ENCODE peak calls at places on chromosomes 12 and 14, in four cellular contexts. W is ovary; J is CD4-positive, CD25-positive, alpha-beta regulatory T cell; T is CD4-positive, alpha-beta memory T cell. C is an unnamed sample.

GRCh38 chr14:32480337-32480736 is 151.2 kb downstream of the AKAP6 start:
- DNase-seq in W (no peak), T (no peak), J (no peak), C (no peak)

GRCh38 chr12:80412343-80412953 is 31.6 kb upstream of the PTPRQ start:
- DNase-seq in W (no peak), T (no peak), J (no peak), C (peak; percentile 76)

GRCh38 chr12:130710733-130711080 is 5.4 kb downstream of the RIMBP2 start:
- DNase-seq in J (no peak), W (no peak), T (no peak), C (no peak)

GRCh38 chr12:54853933-54854538 is at the start of gene MUCL1:
- DNase-seq in T (peak; percentile 69), J (peak; percentile 41), W (no peak), C (peak; percentile 65)

GRCh38 chr14:100524933-100525243 is 62.3 kb downstream of the BEGAIN start:
- DNase-seq in J (no peak), T (peak; percentile 23), W (no peak), C (no peak)

GRCh38 chr14:95396221-95396620 is 76.5 kb upstream of the CLMN start:
- DNase-seq in T (no peak), J (no peak), W (no peak), C (no peak)

GRCh38 chr14:78697341-78697740 is 527.2 kb downstream of the NRXN3 start:
- DNase-seq in W (no peak), T (no peak), J (no peak), C (peak; percentile 10)

GRCh38 chr14:92950773-92951172 is 27.8 kb downstream of the CHGA start:
- DNase-seq in J (no peak), W (no peak), T (no peak), C (no peak)

GRCh38 chr14:93987376-93987775 is 9.7 kb upstream of the CCDC197 start:
- DNase-seq in J (no peak), T (no peak), W (no peak), C (no peak)

GRCh38 chr12:43812926-43813325 is 6.8 kb upstream of the TWF1 start:
- DNase-seq in J (no peak), T (no peak), W (no peak), C (no peak)

GRCh38 chr14:70663707-70664179 is 22.0 kb downstream of the TTC9 start:
- DNase-seq in W (no peak), T (no peak), J (no peak), C (peak; percentile 3)

GRCh38 chr14:68986926-68987652 is 8.0 kb upstream of the ACTN1 start:
- DNase-seq in J (no peak), T (no peak), W (no peak), C (no peak)

GRCh38 chr14:55706893-55707292 is 126.9 kb downstream of the KTN1 start:
- DNase-seq in W (no peak), T (no peak), J (no peak), C (no peak)

GRCh38 chr12:82912406-82912805 is 225.7 kb downstream of the TMTC2 start:
- DNase-seq in J (no peak), T (no peak), W (no peak), C (peak; percentile 74)

GRCh38 chr14:82565825-82566224 is 1032.2 kb upstream of the SEL1L start:
- DNase-seq in W (no peak), T (no peak), J (no peak), C (no peak)

GRCh38 chr12:50999139-50999538 is 27.0 kb downstream of the SLC11A2 start:
- DNase-seq in T (no peak), J (no peak), W (no peak), C (no peak)

GRCh38 chr12:96177013-96177412 is 17.2 kb upstream of the ELK3 start:
- DNase-seq in J (no peak), T (no peak), W (no peak), C (peak; percentile 36)

GRCh38 chr12:68953536-68953935 is 20.6 kb upstream of the CPM start:
- DNase-seq in W (no peak), J (no peak), T (no peak), C (no peak)

GRCh38 chr12:30985814-30986452 is 59.4 kb downstream of the TSPAN11 start:
- DNase-seq in T (no peak), J (no peak), W (no peak), C (peak; percentile 74)

GRCh38 chr12:25458047-25458552 is 95.0 kb downstream of the LMNTD1 start:
- DNase-seq in W (no peak), T (no peak), J (no peak), C (no peak)

GRCh38 chr14:35050652-35051051 is 4.6 kb downstream of the FAM177A1 start:
- DNase-seq in J (no peak), T (no peak), W (no peak), C (peak; percentile 72)

GRCh38 chr14:79661762-79662161 is 549.5 kb downstream of the DIO2 start:
- DNase-seq in T (no peak), J (no peak), W (no peak), C (no peak)

GRCh38 chr12:88325828-88326214 is 183.7 kb downstream of the TMTC3 start:
- DNase-seq in J (no peak), W (no peak), T (no peak), C (peak; percentile 59)

GRCh38 chr12:132772551-132772950 is 10.9 kb upstream of the ANKLE2 start:
- DNase-seq in J (no peak), W (no peak), T (no peak), C (no peak)

GRCh38 chr12:6367065-6367968 is 8.0 kb downstream of the SCNN1A start:
- DNase-seq in W (no peak), T (peak; percentile 36), J (no peak), C (peak; percentile 69)

GRCh38 chr14:106378191-106378590 is 851.8 kb downstream of the TMEM121 start:
- DNase-seq in W (no peak), J (peak; percentile 9), T (peak; percentile 33), C (no peak)

GRCh38 chr12:120542166-120542565 is 8.0 kb downstream of the RNF10 start:
- DNase-seq in W (no peak), J (no peak), T (no peak), C (no peak)

DNA sequence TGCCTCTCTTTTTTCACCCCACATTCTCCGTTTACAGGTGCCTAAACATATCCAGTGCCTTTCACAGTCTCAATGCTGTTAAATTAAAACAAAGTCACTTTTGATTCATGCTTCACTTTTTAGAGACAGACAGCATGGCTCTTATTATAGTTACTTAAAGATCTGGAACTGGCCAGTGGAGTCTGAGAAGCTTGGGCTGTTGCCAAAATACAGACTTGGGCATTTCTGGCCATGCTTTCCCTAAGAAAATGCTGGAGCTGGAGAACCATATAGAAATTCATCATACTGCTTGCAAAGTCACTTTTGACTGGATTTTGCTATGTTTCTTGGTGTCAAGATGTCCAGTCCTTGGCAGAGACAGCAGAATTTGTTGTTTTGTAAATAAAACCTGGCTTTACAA is 12.2 kb upstream of the GPR68 start:
- DNase-seq in T (no peak), W (no peak), J (no peak), C (peak; percentile 20)
- H3K27ac ChIP-seq in T (no peak overlapping the region), W (no peak overlapping the region), J (no peak overlapping the region), C (peak overlapping the region; percentile 43)

DNA sequence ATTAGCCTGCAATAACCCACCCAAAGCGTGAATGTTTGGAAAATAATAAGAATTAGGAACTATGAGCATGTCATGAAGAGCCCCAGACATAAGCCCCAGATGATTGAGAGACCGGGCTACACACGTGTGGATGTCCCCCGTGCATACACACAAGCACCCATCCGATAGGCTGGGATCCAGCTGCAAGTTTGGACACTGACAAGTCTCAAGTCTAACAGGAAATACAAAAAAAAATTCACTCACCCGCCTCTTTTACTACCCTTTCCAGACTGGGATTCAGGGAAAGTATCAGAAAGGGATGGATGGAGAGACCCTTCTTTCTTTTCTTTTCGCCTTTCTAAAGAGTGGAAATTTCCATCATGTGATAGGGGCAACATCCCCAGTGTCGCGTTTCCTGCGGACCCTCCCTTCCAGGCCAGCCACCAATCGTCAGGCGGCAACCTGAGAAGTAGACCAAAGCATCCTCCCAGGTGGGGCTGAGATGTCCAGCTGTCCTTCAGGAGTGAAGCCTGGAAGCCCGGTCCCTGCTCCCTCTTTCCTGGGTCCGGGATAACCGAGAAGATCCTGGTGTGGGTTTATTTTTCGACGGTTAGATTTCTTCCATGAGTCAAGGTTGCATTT is 6.4 kb upstream of the SLC38A4 start:
- DNase-seq in T (no peak), J (no peak), W (no peak), C (no peak)
- H3K4me3 ChIP-seq in T (no peak overlapping the region), J (no peak overlapping the region), W (no peak overlapping the region), C (peak overlapping the region; percentile 37)

GRCh38 chr12:122519418-122519817 is 7.3 kb downstream of the RSRC2 start:
- DNase-seq in T (no peak), J (no peak), W (no peak), C (no peak)

GRCh38 chr12:122518908-122519307 is 7.8 kb downstream of the RSRC2 start:
- DNase-seq in J (no peak), T (no peak), W (no peak), C (no peak)

GRCh38 chr12:122515275-122515674 is 11.5 kb downstream of the RSRC2 start:
- DNase-seq in W (no peak), T (no peak), J (no peak), C (no peak)

GRCh38 chr12:122516544-122517361 is 10.0 kb downstream of the RSRC2 start:
- DNase-seq in W (no peak), J (no peak), T (no peak), C (no peak)

DNA sequence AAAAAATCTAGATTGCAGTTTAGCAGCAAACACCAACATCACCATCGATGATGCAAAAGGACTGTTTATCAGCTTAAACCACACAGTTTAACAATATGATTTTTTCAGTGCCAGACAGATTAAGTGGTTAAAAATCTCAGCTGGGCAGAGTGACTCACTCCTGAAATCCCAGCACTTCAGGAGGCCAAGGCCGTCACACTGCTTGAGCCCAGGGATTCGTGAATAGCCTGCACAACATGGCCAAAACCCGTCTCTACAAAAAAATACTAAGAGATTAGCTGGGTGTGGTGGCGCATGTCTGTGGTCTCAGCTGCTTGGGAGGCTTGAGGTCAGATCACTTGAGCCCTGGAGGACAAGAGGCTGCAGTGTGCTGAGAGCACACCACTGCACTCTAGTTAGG is 8.9 kb downstream of the RSRC2 start:
- DNase-seq in T (no peak), W (peak; percentile 33), J (no peak), C (peak; percentile 97)
- H3K27ac ChIP-seq in T (no peak overlapping the region), W (no peak overlapping the region), J (no peak overlapping the region), C (no peak overlapping the region)

GRCh38 chr12:123269980-123270379 is 1.7 kb downstream of the CDK2AP1 start:
- DNase-seq in W (no peak), J (no peak), T (no peak), C (peak; percentile 26)
- H3K4me3 ChIP-seq in W (peak overlapping the region; percentile 69), J (peak overlapping the region; percentile 50), T (peak overlapping the region; percentile 27), C (peak overlapping the region; percentile 88)

GRCh38 chr14:36171607-36172006 is 4.9 kb downstream of the PTCSC3 start:
- DNase-seq in W (no peak), J (no peak), T (no peak), C (no peak)
- H3K27ac ChIP-seq in W (no peak overlapping the region), J (no peak overlapping the region), T (no peak overlapping the region), C (no peak overlapping the region)

DNA sequence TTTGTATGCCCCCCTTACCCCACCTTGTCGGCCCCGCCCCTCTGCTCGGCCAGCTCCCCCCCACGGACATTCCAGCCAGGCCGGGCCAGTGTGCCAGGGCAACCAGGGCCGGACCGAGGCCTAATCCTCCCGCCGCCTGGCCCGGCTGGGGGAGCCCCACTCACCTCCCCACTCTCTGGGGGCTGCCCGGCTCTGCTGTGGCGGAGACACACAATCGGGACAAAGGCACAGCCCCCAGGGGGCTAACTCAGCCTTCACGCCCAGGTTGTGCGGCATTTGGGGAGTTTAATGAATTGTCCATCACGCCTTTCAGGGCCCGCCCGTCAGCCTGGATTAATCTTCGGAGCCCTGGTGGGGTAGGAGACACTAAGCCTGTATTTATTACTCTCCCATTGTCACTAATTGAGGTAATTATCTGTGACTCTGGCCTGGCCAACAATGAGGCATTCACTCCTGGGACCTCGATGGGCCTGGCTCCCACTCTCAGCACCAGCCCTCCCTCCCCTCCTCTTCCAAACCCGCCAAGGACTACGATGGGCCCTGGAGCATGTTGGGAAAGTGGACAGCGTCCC is 8.7 kb downstream of the WNT1 start:
- DNase-seq in J (no peak), T (no peak), W (no peak), C (no peak)
- H3K4me3 ChIP-seq in J (no peak overlapping the region), T (no peak overlapping the region), W (no peak overlapping the region), C (no peak overlapping the region)

GRCh38 chr12:65886996-65887395 is 62.7 kb downstream of the HMGA2 start:
- DNase-seq in W (no peak), T (no peak), J (no peak), C (peak; percentile 64)
- H3K27ac ChIP-seq in W (no peak overlapping the region), T (no peak overlapping the region), J (no peak overlapping the region), C (no peak overlapping the region)

C was measured in cardiac muscle cell.